ENCODE peak calls at places on chromosomes 4 and X, in nine cellular contexts. One of them, this sample, is unnamed.

GRCh38 chr4:176566769-176567168 is 226.0 kb downstream of the VEGFC start:
- DNase-seq in GM12864: no peak
- DNase-seq in GM20000: no peak
- DNase-seq in A673: no peak
- DNase-seq in AG09309: no peak
- DNase-seq in Peyer's patch: no peak
- DNase-seq in endothelial cell: no peak
- DNase-seq in ascending aorta: no peak
- DNase-seq in vagina: no peak
- DNase-seq in this sample: no peak

GRCh38 chr4:186931519-186931918 is 207.9 kb upstream of the FAT1 start:
- DNase-seq in GM12864: no peak
- DNase-seq in GM20000: no peak
- DNase-seq in A673: no peak
- DNase-seq in AG09309: peak; percentile 75
- DNase-seq in Peyer's patch: no peak
- DNase-seq in endothelial cell: no peak
- DNase-seq in ascending aorta: no peak
- DNase-seq in vagina: no peak
- DNase-seq in this sample: no peak

GRCh38 chr4:103429283-103429682 is 231.1 kb upstream of the CENPE start:
- DNase-seq in GM12864: no peak
- DNase-seq in GM20000: peak; percentile 17
- DNase-seq in A673: peak; percentile 24
- DNase-seq in AG09309: no peak
- DNase-seq in Peyer's patch: no peak
- DNase-seq in endothelial cell: peak; percentile 16
- DNase-seq in ascending aorta: no peak
- DNase-seq in vagina: no peak
- DNase-seq in this sample: peak; percentile 28

GRCh38 chrX:109987884-109988283 is 15.0 kb upstream of the TMEM164 start:
- DNase-seq in GM12864: no peak
- DNase-seq in GM20000: no peak
- DNase-seq in A673: no peak
- DNase-seq in AG09309: no peak
- DNase-seq in Peyer's patch: no peak
- DNase-seq in endothelial cell: no peak
- DNase-seq in ascending aorta: no peak
- DNase-seq in vagina: no peak
- DNase-seq in this sample: no peak

GRCh38 chr4:90024519-90024918 is 102.7 kb upstream of the CCSER1 start:
- DNase-seq in GM12864: no peak
- DNase-seq in GM20000: no peak
- DNase-seq in A673: no peak
- DNase-seq in AG09309: no peak
- DNase-seq in Peyer's patch: no peak
- DNase-seq in endothelial cell: no peak
- DNase-seq in ascending aorta: no peak
- DNase-seq in vagina: no peak
- DNase-seq in this sample: no peak

GRCh38 chr4:86845593-86845992 is 3.6 kb downstream of the SLC10A6 start:
- DNase-seq in GM12864: no peak
- DNase-seq in GM20000: no peak
- DNase-seq in A673: no peak
- DNase-seq in AG09309: no peak
- DNase-seq in Peyer's patch: no peak
- DNase-seq in endothelial cell: no peak
- DNase-seq in ascending aorta: no peak
- DNase-seq in vagina: no peak
- DNase-seq in this sample: no peak

GRCh38 chr4:56062527-56062926 is 113.8 kb downstream of the CEP135 start:
- DNase-seq in GM12864: no peak
- DNase-seq in GM20000: no peak
- DNase-seq in A673: no peak
- DNase-seq in AG09309: no peak
- DNase-seq in Peyer's patch: no peak
- DNase-seq in endothelial cell: no peak
- DNase-seq in ascending aorta: no peak
- DNase-seq in vagina: no peak
- DNase-seq in this sample: no peak

GRCh38 chrX:149837639-149838038 is 43.3 kb upstream of the MAGEA8 start:
- DNase-seq in GM12864: no peak
- DNase-seq in GM20000: no peak
- DNase-seq in A673: no peak
- DNase-seq in AG09309: no peak
- DNase-seq in Peyer's patch: no peak
- DNase-seq in endothelial cell: no peak
- DNase-seq in ascending aorta: no peak
- DNase-seq in vagina: no peak
- DNase-seq in this sample: no peak

GRCh38 chr4:138510053-138510452 is 267.9 kb upstream of the SLC7A11 start:
- DNase-seq in GM12864: no peak
- DNase-seq in GM20000: no peak
- DNase-seq in A673: no peak
- DNase-seq in AG09309: no peak
- DNase-seq in Peyer's patch: no peak
- DNase-seq in endothelial cell: no peak
- DNase-seq in ascending aorta: no peak
- DNase-seq in vagina: no peak
- DNase-seq in this sample: no peak

GRCh38 chrX:65581661-65582339 is 47.2 kb upstream of the LAS1L start:
- DNase-seq in GM12864: peak; percentile 42
- DNase-seq in GM20000: peak; percentile 52
- DNase-seq in A673: peak; percentile 78
- DNase-seq in AG09309: peak; percentile 11
- DNase-seq in Peyer's patch: peak; percentile 46
- DNase-seq in endothelial cell: peak; percentile 57
- DNase-seq in ascending aorta: peak; percentile 83
- DNase-seq in vagina: peak; percentile 78
- DNase-seq in this sample: peak; percentile 57

GRCh38 chrX:9988762-9989161 is 21.6 kb downstream of the CLDN34 start:
- DNase-seq in GM12864: no peak
- DNase-seq in GM20000: no peak
- DNase-seq in A673: peak; percentile 25
- DNase-seq in AG09309: no peak
- DNase-seq in Peyer's patch: no peak
- DNase-seq in endothelial cell: no peak
- DNase-seq in ascending aorta: no peak
- DNase-seq in vagina: no peak
- DNase-seq in this sample: no peak

GRCh38 chrX:40189018-40189417 is 91.3 kb upstream of the BCOR start:
- DNase-seq in GM12864: no peak
- DNase-seq in GM20000: no peak
- DNase-seq in A673: peak; percentile 72
- DNase-seq in AG09309: no peak
- DNase-seq in Peyer's patch: no peak
- DNase-seq in endothelial cell: no peak
- DNase-seq in ascending aorta: no peak
- DNase-seq in vagina: no peak
- DNase-seq in this sample: no peak

DNA sequence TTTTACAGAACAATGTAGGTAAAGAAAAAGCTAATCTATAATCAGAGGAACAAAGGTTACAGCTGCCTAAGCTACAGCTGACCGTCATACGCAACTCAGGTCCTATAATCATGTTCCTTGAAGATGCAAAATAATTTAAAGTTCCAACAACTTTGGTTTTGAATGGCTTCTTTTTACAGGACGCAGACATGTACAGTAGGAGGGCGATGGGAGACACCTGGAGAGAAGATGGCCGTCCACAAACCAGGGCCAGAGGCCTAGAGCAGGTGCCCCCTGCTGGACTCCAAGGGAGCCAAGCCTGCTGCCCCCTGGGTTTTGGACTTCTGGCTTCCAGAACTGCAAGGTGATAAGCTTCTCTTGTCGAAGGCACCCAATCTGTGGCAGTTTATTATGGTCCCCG is 10.6 kb downstream of the HGFAC start:
- DNase-seq in GM12864: no peak
- DNase-seq in GM20000: no peak
- DNase-seq in A673: no peak
- DNase-seq in AG09309: no peak
- DNase-seq in Peyer's patch: no peak
- DNase-seq in endothelial cell: no peak
- DNase-seq in ascending aorta: no peak
- DNase-seq in vagina: no peak
- DNase-seq in this sample: no peak
- TF ChIP-seq CTCF in GM12864: peak; percentile 30
- TF ChIP-seq CTCF in GM20000: peak; percentile 13
- TF ChIP-seq CTCF in A673: peak; percentile 25
- TF ChIP-seq CTCF in AG09309: peak; percentile 36
- TF ChIP-seq CTCF in Peyer's patch: peak; percentile 12
- TF ChIP-seq CTCF in endothelial cell: peak; percentile 28
- TF ChIP-seq CTCF in ascending aorta: peak; percentile 22
- TF ChIP-seq CTCF in vagina: no peak
- TF ChIP-seq CTCF in this sample: no peak

GRCh38 chr4:148069086-148070010 is 337.5 kb downstream of the ARHGAP10 start:
- DNase-seq in GM12864: no peak
- DNase-seq in GM20000: no peak
- DNase-seq in A673: no peak
- DNase-seq in AG09309: no peak
- DNase-seq in Peyer's patch: no peak
- DNase-seq in endothelial cell: no peak
- DNase-seq in ascending aorta: no peak
- DNase-seq in vagina: no peak
- DNase-seq in this sample: no peak

GRCh38 chr4:148065069-148065468 is 333.2 kb downstream of the ARHGAP10 start:
- DNase-seq in GM12864: no peak
- DNase-seq in GM20000: no peak
- DNase-seq in A673: peak; percentile 22
- DNase-seq in AG09309: peak; percentile 46
- DNase-seq in Peyer's patch: no peak
- DNase-seq in endothelial cell: no peak
- DNase-seq in ascending aorta: no peak
- DNase-seq in vagina: no peak
- DNase-seq in this sample: no peak

GRCh38 chr4:148068065-148068911 is 336.4 kb downstream of the ARHGAP10 start:
- DNase-seq in GM12864: no peak
- DNase-seq in GM20000: no peak
- DNase-seq in A673: no peak
- DNase-seq in AG09309: no peak
- DNase-seq in Peyer's patch: no peak
- DNase-seq in endothelial cell: no peak
- DNase-seq in ascending aorta: no peak
- DNase-seq in vagina: no peak
- DNase-seq in this sample: no peak

GRCh38 chr4:148064451-148064850 is 332.6 kb downstream of the ARHGAP10 start:
- DNase-seq in GM12864: no peak
- DNase-seq in GM20000: no peak
- DNase-seq in A673: no peak
- DNase-seq in AG09309: no peak
- DNase-seq in Peyer's patch: no peak
- DNase-seq in endothelial cell: no peak
- DNase-seq in ascending aorta: no peak
- DNase-seq in vagina: no peak
- DNase-seq in this sample: no peak

DNA sequence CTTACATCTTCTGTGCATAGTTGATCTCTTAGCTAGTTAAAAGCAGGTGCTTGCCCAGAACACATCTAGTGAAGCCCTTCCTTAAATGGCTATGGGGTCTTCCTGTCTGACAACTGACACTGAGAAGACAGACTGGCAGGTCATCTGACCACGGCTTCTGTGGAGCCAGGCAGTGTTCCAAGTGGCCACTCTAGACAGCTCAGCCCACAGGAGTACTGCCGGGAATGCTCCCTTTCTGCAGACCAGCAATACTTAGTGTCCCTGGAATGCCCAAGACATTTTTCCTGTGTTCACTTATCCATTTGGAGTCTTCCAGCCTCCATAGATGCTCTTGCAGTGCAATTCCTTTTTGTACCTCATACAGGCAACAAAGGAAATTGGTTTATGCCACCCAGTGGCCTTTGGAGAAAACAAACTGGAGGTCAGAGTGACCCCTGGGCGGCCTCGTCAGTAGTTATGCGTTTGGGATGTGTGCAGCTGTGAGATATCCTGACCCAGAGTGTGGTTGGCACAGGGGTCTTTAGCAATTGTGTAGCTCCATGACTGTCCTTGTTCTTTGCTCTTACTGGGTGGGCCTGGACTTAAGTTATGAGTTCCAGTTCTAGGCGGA is 335.5 kb downstream of the ARHGAP10 start:
- DNase-seq in GM12864: no peak
- DNase-seq in GM20000: no peak
- DNase-seq in A673: no peak
- DNase-seq in AG09309: no peak
- DNase-seq in Peyer's patch: no peak
- DNase-seq in endothelial cell: no peak
- DNase-seq in ascending aorta: no peak
- DNase-seq in vagina: no peak
- DNase-seq in this sample: no peak
- TF ChIP-seq CTCF in GM12864: no peak
- TF ChIP-seq CTCF in GM20000: no peak
- TF ChIP-seq CTCF in A673: no peak
- TF ChIP-seq CTCF in AG09309: no peak
- TF ChIP-seq CTCF in Peyer's patch: no peak
- TF ChIP-seq CTCF in endothelial cell: no peak
- TF ChIP-seq CTCF in ascending aorta: no peak
- TF ChIP-seq CTCF in vagina: no peak
- TF ChIP-seq CTCF in this sample: no peak

GRCh38 chrX:19535481-19535880 is 20.2 kb upstream of the MAP3K15 start:
- DNase-seq in GM12864: no peak
- DNase-seq in GM20000: no peak
- DNase-seq in A673: peak; percentile 51
- DNase-seq in AG09309: peak; percentile 3
- DNase-seq in Peyer's patch: no peak
- DNase-seq in endothelial cell: no peak
- DNase-seq in ascending aorta: no peak
- DNase-seq in vagina: no peak
- DNase-seq in this sample: no peak
- TF ChIP-seq CTCF in GM12864: peak; percentile 4
- TF ChIP-seq CTCF in GM20000: no peak
- TF ChIP-seq CTCF in A673: peak; percentile 55
- TF ChIP-seq CTCF in AG09309: peak; percentile 46
- TF ChIP-seq CTCF in Peyer's patch: no peak
- TF ChIP-seq CTCF in endothelial cell: no peak
- TF ChIP-seq CTCF in ascending aorta: no peak
- TF ChIP-seq CTCF in vagina: no peak
- TF ChIP-seq CTCF in this sample: no peak

DNA sequence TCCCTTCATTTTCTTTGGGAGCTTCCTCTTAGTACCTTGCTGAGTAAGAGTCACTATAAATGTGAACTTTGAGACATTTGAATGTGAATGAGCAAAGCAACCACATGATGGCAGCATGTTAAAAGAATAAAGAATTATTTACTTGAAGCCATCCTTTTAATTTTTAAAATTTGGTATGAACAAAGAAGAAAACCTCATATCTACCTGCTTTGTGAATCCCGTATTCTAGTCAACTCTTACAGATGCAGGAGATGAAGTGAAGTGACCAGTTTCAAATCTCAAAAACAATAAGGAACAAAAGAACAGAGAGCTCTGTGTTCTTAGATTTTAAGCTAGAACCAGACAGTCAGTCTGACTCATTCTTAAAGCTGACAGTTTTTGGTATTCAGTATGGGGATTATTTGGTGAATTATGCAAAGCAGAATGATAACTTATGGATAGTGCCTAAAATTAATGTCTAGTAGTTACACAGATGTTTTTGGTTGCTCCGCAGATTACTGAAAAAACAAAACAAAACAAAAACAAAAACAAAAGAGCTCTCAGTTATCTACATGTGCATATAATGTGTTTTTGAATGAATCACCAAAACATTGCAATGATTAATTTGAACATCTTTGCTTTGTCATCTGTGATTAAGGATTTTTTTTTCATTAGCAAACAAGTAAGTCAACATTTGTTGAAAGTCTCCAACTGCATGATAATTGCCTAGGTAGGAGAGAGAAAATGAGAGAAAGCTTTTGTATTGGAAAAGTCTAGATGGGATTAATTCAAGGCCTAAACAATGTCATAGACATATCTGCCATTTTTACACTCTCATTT is 48.2 kb upstream of the H2AZ1 start:
- DNase-seq in GM12864: no peak
- DNase-seq in GM20000: peak; percentile 31
- DNase-seq in A673: peak; percentile 49
- DNase-seq in AG09309: no peak
- DNase-seq in Peyer's patch: no peak
- DNase-seq in endothelial cell: no peak
- DNase-seq in ascending aorta: no peak
- DNase-seq in vagina: no peak
- DNase-seq in this sample: peak; percentile 25
- TF ChIP-seq CTCF in GM12864: peak; percentile 29
- TF ChIP-seq CTCF in GM20000: peak; percentile 4
- TF ChIP-seq CTCF in A673: peak; percentile 61
- TF ChIP-seq CTCF in AG09309: peak; percentile 37
- TF ChIP-seq CTCF in Peyer's patch: peak; percentile 33
- TF ChIP-seq CTCF in endothelial cell: no peak
- TF ChIP-seq CTCF in ascending aorta: peak; percentile 30
- TF ChIP-seq CTCF in vagina: no peak
- TF ChIP-seq CTCF in this sample: peak; percentile 13